ENCODE peak calls at places on chromosome 17, in six cellular contexts. Y is neural progenitor cell, L is H1, F is GM23248, X is fibroblast of lung, Q is MM.1S. Z is an unnamed sample.

GRCh38 chr17:67138392-67138791 is 94.0 kb downstream of the CACNG1 start:
- DNase-seq in L (no peak), X (no peak), Y (no peak), Q (no peak), F (no peak), Z (no peak)

GRCh38 chr17:32569171-32570080 is 82.6 kb downstream of the CDK5R1 start:
- DNase-seq in Y (no peak), L (peak; percentile 37), X (no peak), F (peak; percentile 78), Q (no peak), Z (no peak)

GRCh38 chr17:16872836-16873653 is 98.9 kb downstream of the TNFRSF13B start:
- DNase-seq in Q (peak; percentile 28), L (peak; percentile 86), F (peak; percentile 55), Y (peak; percentile 71), X (no peak), Z (peak; percentile 82)

GRCh38 chr17:8117980-8118768 is at the start of gene ALOXE3:
- DNase-seq in Y (peak; percentile 59), F (peak; percentile 92), Q (no peak), L (peak; percentile 72), X (peak; percentile 36), Z (no peak)

GRCh38 chr17:27609606-27610303 is 21.2 kb upstream of the LGALS9 start:
- DNase-seq in Q (no peak), Y (peak; percentile 42), F (peak; percentile 73), X (peak; percentile 31), L (no peak), Z (peak; percentile 74)

GRCh38 chr17:72022328-72022727 is 98.5 kb upstream of the SOX9 start:
- DNase-seq in X (no peak), Q (no peak), Y (no peak), F (no peak), L (no peak), Z (peak; percentile 77)

GRCh38 chr17:20203021-20203420 is 193.9 kb downstream of the SPECC1 start:
- DNase-seq in Q (no peak), L (no peak), F (peak; percentile 39), Y (no peak), X (no peak), Z (no peak)

GRCh38 chr17:67779098-67779672 is 46.1 kb upstream of the BPTF start:
- DNase-seq in L (peak; percentile 84), X (peak; percentile 81), Y (peak; percentile 65), F (peak; percentile 47), Q (peak; percentile 16), Z (peak; percentile 87)

GRCh38 chr17:19647697-19648474 is 665 bp upstream of the ALDH3A2 start:
- DNase-seq in Y (peak; percentile 82), Q (peak; percentile 46), F (peak; percentile 89), L (peak; percentile 82), X (peak; percentile 68), Z (no peak)

GRCh38 chr17:80413771-80414507 is 1.0 kb upstream of the ENDOV start:
- DNase-seq in X (no peak), Q (no peak), Y (no peak), L (no peak), F (peak; percentile 27), Z (no peak)
- H2AFZ ChIP-seq in X (peak overlapping the region; percentile 89), Q (peak overlapping the region; percentile 80), Y (no peak overlapping the region), L (no peak overlapping the region), F (peak overlapping the region; percentile 79), Z (no peak overlapping the region)

DNA sequence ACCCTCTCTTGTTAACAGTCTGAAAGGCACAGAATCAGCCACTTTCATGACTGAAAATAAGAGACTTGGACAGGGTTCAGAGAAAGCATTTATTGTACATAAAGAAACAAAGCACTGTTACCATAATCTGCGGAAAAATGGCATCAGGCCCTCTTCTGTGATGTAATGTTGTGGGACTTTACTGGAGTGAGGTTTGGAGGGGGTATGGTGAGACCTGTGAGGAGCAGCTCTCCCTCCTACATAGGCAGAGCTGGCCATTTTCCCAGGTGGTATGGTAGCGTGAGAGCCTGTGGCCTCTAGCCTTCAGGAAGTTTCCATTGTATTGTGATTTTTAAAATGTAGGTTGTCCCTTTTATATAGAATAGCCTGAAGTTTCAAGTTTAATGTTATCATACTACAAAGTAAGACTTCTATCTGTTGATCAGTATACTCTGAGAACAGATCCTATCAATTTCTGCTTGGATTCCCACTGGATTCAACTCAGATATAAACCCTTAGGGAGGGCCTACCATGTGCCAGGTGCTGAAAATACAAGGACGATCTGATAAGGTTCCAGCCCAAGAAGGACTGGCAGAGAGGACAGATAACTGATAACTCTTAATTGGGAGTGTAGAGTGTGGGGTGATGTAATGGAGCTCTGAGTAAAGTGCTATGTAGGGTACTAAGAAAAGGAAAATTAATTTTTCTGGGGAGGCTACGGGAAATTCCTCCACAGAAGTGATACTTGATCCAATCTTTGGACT is 4.1 kb upstream of the YPEL2 start:
- DNase-seq in L (no peak), F (no peak), Y (no peak), X (no peak), Q (no peak), Z (no peak)
- H3K27ac ChIP-seq in L (no peak overlapping the region), F (no peak overlapping the region), Y (no peak overlapping the region), X (no peak overlapping the region), Q (no peak overlapping the region), Z (no peak overlapping the region)

GRCh38 chr17:56359518-56359917 is 206.2 kb downstream of the ANKFN1 start:
- DNase-seq in L (no peak), F (no peak), Y (no peak), Q (no peak), X (no peak), Z (no peak)
- H2AFZ ChIP-seq in L (peak overlapping the region; percentile 47), F (no peak overlapping the region), Y (peak overlapping the region; percentile 77), Q (no peak overlapping the region), X (no peak overlapping the region), Z (no peak overlapping the region)

GRCh38 chr17:65055708-65056638 is 567 bp downstream of the GNA13 start:
- DNase-seq in Y (peak; percentile 43), L (no peak), Q (peak; percentile 39), F (peak; percentile 74), X (peak; percentile 43), Z (peak; percentile 80)

GRCh38 chr17:65058151-65058550 is 1.6 kb upstream of the GNA13 start:
- DNase-seq in L (no peak), Q (no peak), F (no peak), X (no peak), Y (no peak), Z (no peak)

GRCh38 chr17:65058615-65059014 is 2.1 kb upstream of the GNA13 start:
- DNase-seq in Q (no peak), Y (no peak), F (no peak), X (no peak), L (no peak), Z (no peak)

GRCh38 chr17:65055280-65055707 is 1.2 kb downstream of the GNA13 start:
- DNase-seq in X (no peak), Q (peak; percentile 23), F (no peak), Y (no peak), L (no peak), Z (no peak)

GRCh38 chr17:65057520-65058075 is 1.1 kb upstream of the GNA13 start:
- DNase-seq in Y (no peak), X (no peak), L (no peak), F (no peak), Q (no peak), Z (no peak)
- H3K27ac ChIP-seq in Y (no peak overlapping the region), X (no peak overlapping the region), L (no peak overlapping the region), F (no peak overlapping the region), Q (no peak overlapping the region), Z (peak overlapping the region; percentile 73)

GRCh38 chr17:62716834-62717588 is 89.5 kb downstream of the MRC2 start:
- DNase-seq in F (no peak), Q (no peak), Y (no peak), X (no peak), L (no peak), Z (no peak)
- H2AFZ ChIP-seq in F (no peak overlapping the region), Q (no peak overlapping the region), Y (no peak overlapping the region), X (no peak overlapping the region), L (no peak overlapping the region), Z (no peak overlapping the region)

DNA sequence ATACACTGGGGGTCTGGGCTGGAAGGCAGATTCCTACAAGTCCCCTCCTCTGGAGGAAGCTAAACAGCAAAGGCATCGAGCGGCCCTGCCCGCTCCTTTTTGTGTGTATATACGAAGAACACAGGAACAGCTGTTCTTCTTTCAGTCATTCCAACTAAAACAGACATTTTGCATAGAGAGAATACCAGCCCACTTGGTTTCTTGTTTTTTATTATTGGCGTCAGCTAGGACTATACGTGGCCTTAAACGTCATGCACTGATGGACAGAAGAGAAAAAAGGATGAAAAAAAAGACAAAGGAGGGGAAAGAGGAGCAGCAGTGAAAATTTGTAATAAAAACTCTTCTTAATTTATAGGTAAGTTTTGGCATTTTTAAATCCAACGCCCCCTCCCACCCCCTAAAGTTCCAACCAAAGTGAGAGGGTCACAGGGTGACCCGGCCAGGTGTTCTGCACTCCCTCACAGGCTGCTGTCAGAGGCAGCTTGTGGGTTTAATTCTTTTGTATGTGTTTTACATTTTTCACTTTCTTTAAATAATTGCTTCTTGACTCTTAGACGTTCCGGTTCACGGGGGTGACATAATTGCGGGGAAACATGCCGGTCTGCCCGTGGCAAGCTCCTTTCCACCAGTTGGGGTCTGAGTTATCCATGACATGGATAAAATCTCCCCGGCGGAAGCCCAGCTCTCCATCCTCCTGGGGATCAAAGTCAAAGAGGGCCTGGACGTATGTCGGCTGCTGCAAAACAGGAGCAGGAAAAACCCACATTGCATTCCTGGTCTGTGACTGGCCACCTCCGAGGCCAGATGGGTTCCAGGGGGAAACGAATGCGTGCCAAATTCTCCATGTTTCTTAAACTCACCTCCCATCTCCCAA is 30.8 kb upstream of the SLC25A19 start:
- DNase-seq in Q (no peak), L (no peak), Y (no peak), F (peak; percentile 60), X (peak; percentile 15), Z (peak; percentile 59)
- H3K27ac ChIP-seq in Q (no peak overlapping the region), L (no peak overlapping the region), Y (no peak overlapping the region), F (no peak overlapping the region), X (no peak overlapping the region), Z (peak overlapping the region; percentile 84)

Z was measured in Karpas-422.